ENCODE peak calls at places on chromosomes 4 and X, in nine cellular contexts. J is heart right ventricle, Q is spleen, T is left ventricle myocardium inferior, X is suprapubic skin, F is astrocyte, U is endothelial cell of umbilical vein, M is tibial artery, P is brain microvascular endothelial cell. K is an unnamed sample. For H3K27me3, the result is how much of the 10 kb centered on the place peaks cover.

GRCh38 chrX:95835223-95835622 is 849.4 kb upstream of the DIAPH2 start:
- DNase-seq in F (no peak), J (no peak), X (no peak), Q (no peak), T (no peak), M (no peak), U (no peak), P (no peak), K (no peak)

GRCh38 chr4:37805091-37805490 is 21.4 kb upstream of the PGM2 start:
- DNase-seq in X (no peak), J (no peak), T (no peak), P (no peak), U (no peak), F (no peak), Q (no peak), M (no peak), K (no peak)

GRCh38 chrX:72141372-72142004 is 9.8 kb upstream of the RTL5 start:
- DNase-seq in Q (no peak), X (no peak), T (no peak), U (no peak), J (no peak), F (no peak), P (no peak), M (no peak), K (no peak)

GRCh38 chr4:119103263-119103662 is 32.4 kb upstream of the MYOZ2 start:
- DNase-seq in J (no peak), X (peak), Q (no peak), F (peak), M (peak), T (peak), U (peak), P (peak), K (no peak)

GRCh38 chr4:40678421-40678820 is 48.8 kb upstream of the RBM47 start:
- DNase-seq in M (no peak), J (no peak), X (no peak), T (no peak), Q (no peak), P (no peak), F (no peak), U (no peak), K (no peak)

GRCh38 chrX:96982159-96982558 is 98.5 kb downstream of the RPA4 start:
- DNase-seq in T (no peak), P (no peak), M (no peak), J (no peak), U (peak), X (no peak), F (no peak), Q (no peak), K (no peak)

GRCh38 chr4:17812125-17812524 is 1.3 kb downstream of the NCAPG start:
- DNase-seq in T (no peak), Q (no peak), U (peak), J (no peak), X (no peak), M (no peak), P (no peak), F (no peak), K (no peak)

GRCh38 chr4:6331468-6331867 is 61.8 kb downstream of the WFS1 start:
- DNase-seq in M (no peak), J (no peak), X (no peak), T (no peak), Q (no peak), P (no peak), F (no peak), U (no peak), K (no peak)

GRCh38 chrX:112968351-112969133 is 127.9 kb upstream of the AMOT start:
- DNase-seq in T (no peak), F (no peak), X (no peak), Q (no peak), U (no peak), P (no peak), J (no peak), M (no peak), K (no peak)

GRCh38 chr4:3727847-3728469 is 38.2 kb upstream of the ADRA2C start:
- DNase-seq in T (no peak), F (no peak), P (no peak), J (no peak), X (no peak), M (no peak), U (no peak), Q (no peak), K (no peak)

GRCh38 chr4:148376151-148376550 is 66.1 kb downstream of the NR3C2 start:
- DNase-seq in U (peak), Q (no peak), X (no peak), F (peak), P (peak), M (peak), J (no peak), T (no peak), K (no peak)

GRCh38 chr4:133865606-133866327 is 335.8 kb downstream of the PABPC4L start:
- DNase-seq in J (no peak), X (no peak), U (peak), F (peak), M (no peak), Q (no peak), T (no peak), P (peak), K (no peak)

GRCh38 chrX:37993857-37994619 is 12.3 kb upstream of the SYTL5 start:
- DNase-seq in U (no peak), M (no peak), J (no peak), X (no peak), T (no peak), P (no peak), F (peak), Q (no peak), K (peak)

GRCh38 chrX:10617964-10618342 is 2.4 kb downstream of the MID1 start:
- DNase-seq in Q (no peak), X (no peak), P (peak), U (peak), T (no peak), F (peak), J (no peak), M (no peak), K (no peak)

GRCh38 chr4:145709843-145710242 is 29.9 kb downstream of the C4orf51 start:
- DNase-seq in T (no peak), Q (no peak), M (no peak), X (no peak), U (no peak), P (peak), F (peak), J (no peak), K (peak)

GRCh38 chrX:13119386-13119785 is 75.0 kb upstream of the FAM9C start:
- DNase-seq in F (no peak), X (no peak), M (no peak), Q (no peak), U (peak), P (peak), J (no peak), T (no peak), K (no peak)

GRCh38 chr4:56803473-56803872 is 18.0 kb downstream of the SPINK2 start:
- DNase-seq in J (no peak), P (peak), M (no peak), F (peak), Q (no peak), X (no peak), U (no peak), T (no peak), K (peak)

GRCh38 chr4:130712038-130712437 is 1616.1 kb downstream of the C4orf33 start:
- DNase-seq in Q (no peak), P (no peak), X (no peak), M (no peak), T (no peak), U (peak), F (peak), J (no peak), K (no peak)

GRCh38 chrX:108304210-108304609 is 134.0 kb downstream of the COL4A6 start:
- DNase-seq in T (no peak), U (peak), J (no peak), M (no peak), Q (no peak), F (peak), X (no peak), P (no peak), K (no peak)

GRCh38 chrX:23938690-23939089 is 30.9 kb downstream of the CXorf58 start:
- DNase-seq in F (no peak), J (no peak), M (no peak), U (no peak), Q (no peak), X (no peak), T (no peak), P (no peak), K (no peak)

GRCh38 chr4:100294356-100294755 is 104.1 kb upstream of the DDIT4L start:
- DNase-seq in T (no peak), J (no peak), P (no peak), U (no peak), X (no peak), Q (no peak), F (peak), M (no peak), K (no peak)

GRCh38 chr4:186749611-186750281 is 26.1 kb upstream of the FAT1 start:
- DNase-seq in U (no peak), T (no peak), F (no peak), M (no peak), X (no peak), Q (no peak), J (no peak), P (no peak), K (no peak)

GRCh38 chrX:114611018-114611619 is 27.2 kb downstream of the HTR2C start:
- DNase-seq in U (peak), T (no peak), X (no peak), F (peak), Q (no peak), J (no peak), P (peak), M (peak), K (peak)

GRCh38 chrX:9899640-9900075 is 67.5 kb upstream of the CLDN34 start:
- DNase-seq in T (no peak), F (peak), X (no peak), M (no peak), Q (no peak), J (no peak), P (peak), U (peak), K (peak)

GRCh38 chr4:101708640-101709039 is 81.9 kb upstream of the BANK1 start:
- DNase-seq in M (no peak), F (no peak), Q (no peak), J (no peak), P (no peak), U (no peak), X (no peak), T (no peak), K (no peak)

GRCh38 chrX:48833531-48834138 is 1.8 kb downstream of the PCSK1N start:
- DNase-seq in M (no peak), U (no peak), F (no peak), J (no peak), P (no peak), T (no peak), X (no peak), Q (no peak), K (no peak)

GRCh38 chrX:16469870-16470269 is 180.1 kb upstream of the S100G start:
- DNase-seq in Q (no peak), U (no peak), M (no peak), J (no peak), X (no peak), P (no peak), T (no peak), F (no peak), K (no peak)

GRCh38 chr4:138400528-138400927 is 158.4 kb upstream of the SLC7A11 start:
- DNase-seq in F (no peak), M (no peak), T (peak), J (no peak), P (no peak), U (no peak), Q (no peak), X (no peak), K (no peak)

GRCh38 chr4:16676247-16676646 is 222.2 kb downstream of the LDB2 start:
- DNase-seq in M (no peak), Q (no peak), T (peak), P (no peak), X (no peak), F (no peak), J (peak), U (no peak), K (no peak)

GRCh38 chrX:68808686-68809357 is 20.0 kb upstream of the EFNB1 start:
- DNase-seq in M (no peak), J (peak), P (no peak), F (no peak), T (peak), X (no peak), Q (no peak), U (no peak), K (no peak)

GRCh38 chr4:111400736-111401135 is 744.5 kb upstream of the FAM241A start:
- DNase-seq in P (peak), Q (no peak), T (no peak), J (no peak), X (no peak), F (peak), U (peak), M (no peak), K (no peak)

DNA sequence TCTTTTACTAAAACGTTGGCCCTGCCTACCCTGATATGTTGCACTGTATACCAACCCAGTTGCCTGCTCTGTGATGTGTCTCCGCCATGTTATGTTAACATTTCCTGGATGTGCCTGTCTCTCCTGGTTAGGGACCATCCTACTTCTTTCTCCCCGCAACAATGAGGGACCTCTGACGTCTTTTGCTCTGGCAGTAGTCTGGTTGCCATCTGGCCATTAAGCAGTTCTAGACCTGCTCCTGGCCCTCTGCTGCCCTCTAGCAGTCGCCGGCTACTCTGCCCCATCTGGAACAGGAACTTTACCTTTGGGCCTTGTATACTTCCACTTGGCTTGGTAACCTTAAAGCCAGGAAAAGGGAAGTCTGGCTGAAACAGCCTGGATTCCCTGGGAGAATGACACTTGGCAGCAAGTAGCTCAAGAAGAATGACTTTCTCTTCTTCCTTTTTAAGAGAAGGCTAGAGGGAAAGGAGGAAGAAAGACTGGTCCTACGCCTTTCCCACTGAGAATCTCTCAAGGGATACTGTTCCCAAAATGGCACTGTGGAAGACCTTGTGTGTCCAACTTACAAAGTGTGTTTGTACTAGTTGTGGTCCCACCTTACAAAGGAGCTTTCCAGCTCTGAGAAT is 63.5 kb downstream of the GPC3 start:
- DNase-seq in P (peak), U (peak), T (peak), Q (no peak), X (no peak), F (no peak), J (peak), M (no peak), K (no peak)
- TF ChIP-seq CTCF in P (peak), U (peak), T (peak), Q (no peak), X (peak), F (peak), J (peak), M (no peak), K (peak)

GRCh38 chr4:271492-272103 is 33.7 kb downstream of the ZNF732 start:
- DNase-seq in P (no peak), X (no peak), M (no peak), F (no peak), U (no peak), Q (no peak), T (no peak), J (no peak), K (no peak)
- H3K4me3 ChIP-seq in P (no peak), X (no peak), M (no peak), F (no peak), U (no peak), Q (no peak), T (no peak), J (no peak), K (no peak)

GRCh38 chr4:46994007-46994405 is 625 bp upstream of the GABRA4 start:
- DNase-seq in T (no peak), U (no peak), M (no peak), F (peak), J (peak), X (no peak), P (no peak), Q (no peak), K (no peak)
- H3K27me3 ChIP-seq in T (under half), U (under half), M (under half), F (under half), J (under half), X (under half), P (under half), Q (under half), K (under half)

GRCh38 chr4:178273168-178273567 is 830.9 kb upstream of the AGA start:
- DNase-seq in P (no peak), Q (no peak), M (no peak), J (no peak), T (no peak), F (no peak), U (no peak), X (no peak), K (no peak)

GRCh38 chr4:178271386-178271785 is 829.1 kb upstream of the AGA start:
- DNase-seq in F (no peak), U (no peak), J (no peak), P (no peak), Q (no peak), M (no peak), X (no peak), T (no peak), K (no peak)

GRCh38 chr4:178275671-178276360 is 833.6 kb upstream of the AGA start:
- DNase-seq in Q (no peak), P (no peak), X (no peak), J (no peak), T (no peak), U (no peak), M (no peak), F (no peak), K (no peak)
- TF ChIP-seq CTCF in Q (no peak), P (no peak), X (no peak), J (no peak), T (no peak), U (no peak), M (no peak), F (no peak), K (no peak)

GRCh38 chrX:1537031-1537715 is at the start of gene P2RY8:
- DNase-seq in Q (peak), P (peak), F (no peak), U (no peak), M (peak), T (peak), J (peak), X (peak), K (peak)
- H3K4me3 ChIP-seq in Q (peak), P (no peak), F (no peak), U (no peak), M (peak), T (peak), J (peak), X (peak), K (peak)

GRCh38 chr4:1061747-1062146 is 50.3 kb downstream of the FGFRL1 start:
- DNase-seq in X (peak), P (no peak), T (no peak), J (no peak), Q (no peak), U (no peak), M (no peak), F (no peak), K (no peak)
- H3K27me3 ChIP-seq in X (half or more), P (under half), T (half or more), J (half or more), Q (under half), U (under half), M (under half), F (under half), K (under half)

GRCh38 chrX:42087960-42088359 is 164.6 kb upstream of the CASK start:
- DNase-seq in J (no peak), P (no peak), U (no peak), T (no peak), F (no peak), M (no peak), X (no peak), Q (no peak), K (no peak)
- TF ChIP-seq CTCF in J (no peak), P (no peak), U (no peak), T (no peak), F (no peak), M (no peak), X (no peak), Q (no peak), K (no peak)

GRCh38 chrX:1592128-1592862 is 891 bp downstream of the AKAP17A start:
- DNase-seq in F (peak), Q (peak), X (peak), J (no peak), U (peak), T (no peak), P (peak), M (no peak), K (peak)

GRCh38 chrX:1595711-1596060 is 4.3 kb downstream of the AKAP17A start:
- DNase-seq in U (no peak), P (no peak), Q (peak), X (no peak), J (no peak), F (no peak), M (no peak), T (no peak), K (no peak)

GRCh38 chrX:1592863-1593201 is 1.4 kb downstream of the AKAP17A start:
- DNase-seq in X (no peak), J (no peak), Q (peak), U (no peak), T (no peak), F (no peak), M (no peak), P (no peak), K (no peak)

GRCh38 chrX:1591863-1592127 is 391 bp downstream of the AKAP17A start:
- DNase-seq in X (no peak), F (no peak), J (no peak), T (no peak), Q (no peak), U (no peak), P (no peak), M (no peak), K (no peak)

GRCh38 chrX:1593286-1594271 is 2.2 kb downstream of the AKAP17A start:
- DNase-seq in P (no peak), U (no peak), Q (peak), M (no peak), J (no peak), F (no peak), T (no peak), X (no peak), K (no peak)
- H3K4me3 ChIP-seq in P (peak), U (no peak), Q (peak), M (peak), J (peak), F (no peak), T (peak), X (peak), K (peak)